ENCODE peak calls at places on chromosomes 16 and 17, in six cellular contexts. G, Z, P, X, V and T are unnamed samples.

GRCh38 chr17:4160294-4160859 is 17.4 kb downstream of the CYB5D2 start:
- DNase-seq in P (no peak), Z (no peak), V (no peak), X (no peak), G (no peak), T (no peak)

GRCh38 chr16:22678311-22678710 is 135.7 kb upstream of the HS3ST2 start:
- DNase-seq in Z (no peak), V (no peak), G (no peak), P (no peak), X (no peak), T (no peak)

GRCh38 chr17:2213291-2213960 is 90.2 kb downstream of the SMG6 start:
- DNase-seq in P (peak; percentile 51), Z (no peak), V (no peak), X (no peak), G (no peak), T (peak; percentile 64)

GRCh38 chr16:27455700-27456099 is 53.7 kb downstream of the IL21R start:
- DNase-seq in Z (no peak), X (no peak), P (peak; percentile 28), G (no peak), V (peak; percentile 34), T (no peak)

GRCh38 chr17:21843318-21843865 is 151.1 kb downstream of the KCNJ18 start:
- DNase-seq in Z (no peak), P (no peak), G (peak; percentile 35), V (no peak), X (no peak), T (no peak)

GRCh38 chr17:66677201-66677981 is 157.5 kb upstream of the CACNG5 start:
- DNase-seq in G (no peak), X (no peak), V (no peak), Z (no peak), P (no peak), T (no peak)

GRCh38 chr17:76843703-76844484 is 24.3 kb upstream of the MGAT5B start:
- DNase-seq in X (no peak), V (no peak), Z (no peak), P (no peak), G (no peak), T (no peak)

GRCh38 chr16:57795431-57795878 is 6.8 kb downstream of the KIFC3 start:
- DNase-seq in V (peak; percentile 65), Z (peak; percentile 38), G (no peak), P (peak; percentile 31), X (peak; percentile 32), T (no peak)

GRCh38 chr16:3513892-3514600 is 13.2 kb downstream of the CLUAP1 start:
- DNase-seq in Z (no peak), X (no peak), P (no peak), V (no peak), G (no peak), T (no peak)

GRCh38 chr17:50519141-50519834 is 11.0 kb downstream of the MYCBPAP start:
- DNase-seq in Z (no peak), G (no peak), P (no peak), X (no peak), V (no peak), T (no peak)

GRCh38 chr17:44002141-44002848 is 2.1 kb upstream of the NAGS start:
- DNase-seq in Z (no peak), P (peak; percentile 82), X (no peak), V (no peak), G (no peak), T (no peak)

GRCh38 chr16:84228321-84228838 is 11.4 kb downstream of the KCNG4 start:
- DNase-seq in P (peak; percentile 49), Z (peak; percentile 15), X (peak; percentile 80), V (peak; percentile 58), G (peak; percentile 81), T (no peak)

GRCh38 chr17:83189673-83190385 is 110.4 kb downstream of the METRNL start:
- DNase-seq in X (peak; percentile 41), P (peak; percentile 45), G (peak; percentile 86), Z (no peak), V (peak; percentile 83), T (no peak)

GRCh38 chr17:47949197-47949759 is 7.9 kb downstream of the PNPO start:
- DNase-seq in Z (peak; percentile 95), P (peak; percentile 77), G (peak; percentile 96), X (peak; percentile 92), V (peak; percentile 94), T (peak; percentile 90)

GRCh38 chr17:48004973-48005372 is 32.6 kb downstream of the COPZ2 start:
- DNase-seq in P (no peak), X (no peak), Z (no peak), V (no peak), G (no peak), T (no peak)

GRCh38 chr16:53152321-53152720 is 97.5 kb downstream of the CHD9 start:
- DNase-seq in G (no peak), X (no peak), P (no peak), Z (no peak), V (no peak), T (no peak)

GRCh38 chr17:65594585-65594940 is 33.1 kb upstream of the AXIN2 start:
- DNase-seq in V (no peak), Z (no peak), G (no peak), X (no peak), P (no peak), T (no peak)

GRCh38 chr16:53664724-53665345 is 38.8 kb downstream of the RPGRIP1L start:
- DNase-seq in Z (no peak), G (no peak), V (no peak), P (no peak), X (no peak), T (no peak)

GRCh38 chr16:80659865-80660264 is 119.1 kb downstream of the DYNLRB2 start:
- DNase-seq in P (no peak), V (no peak), X (no peak), Z (no peak), G (no peak), T (no peak)

GRCh38 chr16:27406729-27407128 is 4.8 kb downstream of the IL21R start:
- DNase-seq in P (no peak), X (no peak), V (no peak), G (no peak), Z (no peak), T (no peak)

GRCh38 chr16:46808997-46809396 is 22.0 kb downstream of the C16orf87 start:
- DNase-seq in V (no peak), Z (no peak), P (no peak), X (no peak), G (no peak), T (no peak)

GRCh38 chr16:84806256-84806889 is 13.4 kb upstream of the CRISPLD2 start:
- DNase-seq in P (peak; percentile 80), X (peak; percentile 53), G (no peak), V (peak; percentile 66), Z (no peak), T (no peak)

GRCh38 chr17:42520540-42520951 is 15.5 kb upstream of the NAGLU start:
- DNase-seq in V (no peak), Z (no peak), G (no peak), P (no peak), X (no peak), T (no peak)

DNA sequence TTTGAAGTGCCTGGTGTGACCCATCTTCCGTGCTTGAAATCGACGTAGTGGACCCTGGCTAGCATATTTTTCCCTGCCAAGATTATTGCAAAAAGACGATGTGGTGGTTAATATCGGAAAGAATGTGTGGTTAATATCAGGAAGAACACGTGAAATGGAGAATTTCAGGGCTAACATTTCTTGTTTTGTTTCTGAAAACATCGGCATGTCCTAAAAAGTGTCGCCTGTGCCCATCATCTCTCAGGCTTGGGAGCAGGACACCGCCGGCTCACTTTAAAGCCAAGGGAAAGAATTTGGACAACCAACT is 345 bp upstream of the DCXR start:
- DNase-seq in P (no peak), G (no peak), Z (no peak), V (no peak), X (no peak), T (no peak)
- H3K4me3 ChIP-seq in P (peak overlapping the region; percentile 69), G (peak overlapping the region; percentile 65), Z (peak overlapping the region; percentile 60), V (peak overlapping the region; percentile 76), X (no peak overlapping the region), T (peak overlapping the region; percentile 81)

DNA sequence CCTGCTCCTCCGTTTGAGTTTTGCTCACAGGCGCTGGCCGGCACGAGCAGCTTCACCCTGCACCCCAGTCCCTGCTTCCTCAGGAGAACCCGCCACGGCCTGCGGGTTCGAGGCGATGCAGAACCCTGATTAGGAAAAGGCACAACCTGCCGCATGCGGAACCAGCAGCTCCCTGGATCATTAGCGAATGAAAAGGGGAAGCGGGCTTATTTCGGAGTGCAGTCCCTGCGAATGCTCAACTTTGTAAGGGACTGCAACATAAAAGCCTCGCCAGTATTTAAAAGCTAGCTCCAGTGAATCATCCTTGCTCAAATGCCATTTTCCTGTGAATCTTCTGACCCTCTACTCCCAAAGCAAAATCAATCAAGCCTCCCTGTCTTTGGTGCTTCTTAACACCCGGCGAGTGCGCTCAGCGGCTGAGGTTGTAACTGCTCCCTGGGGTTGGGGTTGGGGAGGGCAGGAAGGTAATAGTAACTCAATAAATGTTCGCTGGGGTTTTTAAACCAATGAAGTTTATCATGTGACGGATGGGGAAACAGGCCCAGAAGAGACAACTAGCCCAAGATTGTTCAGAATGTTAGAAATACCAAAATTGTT is 676 bp upstream of the AKAP10 start:
- DNase-seq in X (no peak), Z (no peak), V (peak; percentile 79), P (no peak), G (no peak), T (no peak)
- H3K27ac ChIP-seq in X (peak overlapping the region; percentile 98), Z (peak overlapping the region; percentile 94), V (peak overlapping the region; percentile 98), P (peak overlapping the region; percentile 4), G (peak overlapping the region; percentile 93), T (peak overlapping the region; percentile 99)

GRCh38 chr17:79027274-79027924 is 3.4 kb downstream of the C1QTNF1 start:
- DNase-seq in X (no peak), V (no peak), Z (no peak), G (peak; percentile 63), P (no peak), T (no peak)

GRCh38 chr17:79026345-79027273 is 2.6 kb downstream of the C1QTNF1 start:
- DNase-seq in V (no peak), P (no peak), X (peak; percentile 58), Z (peak; percentile 56), G (peak; percentile 63), T (no peak)

GRCh38 chr17:79029327-79030009 is 5.5 kb downstream of the C1QTNF1 start:
- DNase-seq in Z (no peak), G (peak; percentile 54), X (no peak), V (no peak), P (no peak), T (no peak)

GRCh38 chr17:79028496-79029326 is 4.7 kb downstream of the C1QTNF1 start:
- DNase-seq in G (peak; percentile 40), Z (no peak), X (no peak), P (no peak), V (no peak), T (no peak)

DNA sequence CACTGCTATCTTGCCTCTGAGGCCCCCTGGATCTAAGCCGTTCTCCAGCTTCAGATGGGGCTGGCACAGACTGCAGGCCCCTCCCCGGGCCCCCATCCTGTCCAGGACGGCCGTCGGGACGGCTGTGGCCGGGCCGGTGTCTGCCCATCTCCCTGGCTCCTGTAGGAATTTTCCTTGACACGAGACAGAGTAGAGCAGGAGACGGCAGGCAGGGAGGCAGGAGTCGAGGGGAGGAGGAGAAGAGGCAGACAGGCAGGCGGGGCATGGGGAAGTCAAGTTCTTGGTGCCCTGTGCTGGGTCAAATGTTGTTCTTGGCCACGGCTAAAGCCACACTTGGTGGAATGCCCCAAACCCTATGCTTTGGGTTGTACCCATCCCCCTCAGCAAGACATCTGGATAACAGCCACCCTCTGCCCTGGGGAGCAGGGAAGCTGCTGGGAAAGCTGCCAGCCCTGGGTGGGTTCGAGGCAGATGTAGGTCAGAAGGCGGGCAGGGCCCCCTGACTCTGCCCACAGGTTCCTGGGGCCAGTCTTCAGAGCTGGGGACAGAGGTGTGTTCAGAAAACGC is 4.0 kb downstream of the C1QTNF1 start:
- DNase-seq in P (no peak), G (peak; percentile 54), X (peak; percentile 44), V (no peak), Z (no peak), T (no peak)
- H3K4me3 ChIP-seq in P (no peak overlapping the region), G (no peak overlapping the region), X (no peak overlapping the region), V (no peak overlapping the region), Z (no peak overlapping the region), T (no peak overlapping the region)

GRCh38 chr17:17975441-17975840 is 2.8 kb downstream of the DRC3 start:
- DNase-seq in G (no peak), X (no peak), P (no peak), V (no peak), Z (no peak), T (no peak)
- H3K27ac ChIP-seq in G (no peak overlapping the region), X (no peak overlapping the region), P (no peak overlapping the region), V (no peak overlapping the region), Z (no peak overlapping the region), T (no peak overlapping the region)